ENCODE peak calls at places on chromosome 10, in seven cellular contexts. One of them, this sample, is unnamed.

GRCh38 chr10:22345301-22346086 is at the start of gene SPAG6:
- DNase-seq in NCI-H1105 treated with DMSO at 0.1 percent for 48 hours: peak; percentile 70
- DNase-seq in left lobe of liver: peak; percentile 51
- DNase-seq in caudate nucleus: peak; percentile 23
- DNase-seq in GOT3: no peak
- DNase-seq in activated gamma-delta T cell treated with anti-CD3 and anti-CD28 coated beads, Interleukin-2, amount 50 U/mL, for 16 hours: no peak
- DNase-seq in CD8-positive, alpha-beta memory T cell: peak; percentile 56
- DNase-seq in this sample: peak; percentile 48

GRCh38 chr10:30587522-30588031 is 42.0 kb downstream of the LYZL2 start:
- DNase-seq in NCI-H1105 treated with DMSO at 0.1 percent for 48 hours: no peak
- DNase-seq in left lobe of liver: peak; percentile 56
- DNase-seq in caudate nucleus: no peak
- DNase-seq in GOT3: no peak
- DNase-seq in activated gamma-delta T cell treated with anti-CD3 and anti-CD28 coated beads, Interleukin-2, amount 50 U/mL, for 16 hours: no peak
- DNase-seq in CD8-positive, alpha-beta memory T cell: no peak
- DNase-seq in this sample: no peak

GRCh38 chr10:78756604-78757442 is 311.9 kb upstream of the ZMIZ1 start:
- DNase-seq in NCI-H1105 treated with DMSO at 0.1 percent for 48 hours: no peak
- DNase-seq in left lobe of liver: peak; percentile 67
- DNase-seq in caudate nucleus: peak; percentile 95
- DNase-seq in GOT3: peak; percentile 44
- DNase-seq in activated gamma-delta T cell treated with anti-CD3 and anti-CD28 coated beads, Interleukin-2, amount 50 U/mL, for 16 hours: no peak
- DNase-seq in CD8-positive, alpha-beta memory T cell: no peak
- DNase-seq in this sample: no peak

GRCh38 chr10:5125315-5126044 is 31.3 kb downstream of the AKR1C3 start:
- DNase-seq in NCI-H1105 treated with DMSO at 0.1 percent for 48 hours: no peak
- DNase-seq in left lobe of liver: peak; percentile 84
- DNase-seq in caudate nucleus: no peak
- DNase-seq in GOT3: no peak
- DNase-seq in activated gamma-delta T cell treated with anti-CD3 and anti-CD28 coated beads, Interleukin-2, amount 50 U/mL, for 16 hours: no peak
- DNase-seq in CD8-positive, alpha-beta memory T cell: no peak
- DNase-seq in this sample: no peak

GRCh38 chr10:69958232-69958902 is 94.3 kb upstream of the MACROH2A2 start:
- DNase-seq in NCI-H1105 treated with DMSO at 0.1 percent for 48 hours: peak; percentile 24
- DNase-seq in left lobe of liver: peak; percentile 42
- DNase-seq in caudate nucleus: no peak
- DNase-seq in GOT3: no peak
- DNase-seq in activated gamma-delta T cell treated with anti-CD3 and anti-CD28 coated beads, Interleukin-2, amount 50 U/mL, for 16 hours: peak; percentile 7
- DNase-seq in CD8-positive, alpha-beta memory T cell: no peak
- DNase-seq in this sample: peak; percentile 17

GRCh38 chr10:49177391-49178355 is 10.5 kb downstream of the TMEM273 start:
- DNase-seq in NCI-H1105 treated with DMSO at 0.1 percent for 48 hours: no peak
- DNase-seq in left lobe of liver: no peak
- DNase-seq in caudate nucleus: no peak
- DNase-seq in GOT3: peak; percentile 58
- DNase-seq in activated gamma-delta T cell treated with anti-CD3 and anti-CD28 coated beads, Interleukin-2, amount 50 U/mL, for 16 hours: peak; percentile 14
- DNase-seq in CD8-positive, alpha-beta memory T cell: no peak
- DNase-seq in this sample: no peak

GRCh38 chr10:10193848-10194247 is 823.8 kb upstream of the CELF2 start:
- DNase-seq in NCI-H1105 treated with DMSO at 0.1 percent for 48 hours: no peak
- DNase-seq in left lobe of liver: no peak
- DNase-seq in caudate nucleus: no peak
- DNase-seq in GOT3: no peak
- DNase-seq in activated gamma-delta T cell treated with anti-CD3 and anti-CD28 coated beads, Interleukin-2, amount 50 U/mL, for 16 hours: no peak
- DNase-seq in CD8-positive, alpha-beta memory T cell: no peak
- DNase-seq in this sample: no peak

GRCh38 chr10:76082232-76082631 is 650.8 kb downstream of the LRMDA start:
- DNase-seq in NCI-H1105 treated with DMSO at 0.1 percent for 48 hours: no peak
- DNase-seq in left lobe of liver: no peak
- DNase-seq in caudate nucleus: no peak
- DNase-seq in GOT3: no peak
- DNase-seq in activated gamma-delta T cell treated with anti-CD3 and anti-CD28 coated beads, Interleukin-2, amount 50 U/mL, for 16 hours: no peak
- DNase-seq in CD8-positive, alpha-beta memory T cell: no peak
- DNase-seq in this sample: no peak

GRCh38 chr10:784759-785538 is 95.5 kb upstream of the DIP2C start:
- DNase-seq in NCI-H1105 treated with DMSO at 0.1 percent for 48 hours: peak; percentile 55
- DNase-seq in left lobe of liver: peak; percentile 45
- DNase-seq in caudate nucleus: peak; percentile 91
- DNase-seq in GOT3: no peak
- DNase-seq in activated gamma-delta T cell treated with anti-CD3 and anti-CD28 coated beads, Interleukin-2, amount 50 U/mL, for 16 hours: no peak
- DNase-seq in CD8-positive, alpha-beta memory T cell: no peak
- DNase-seq in this sample: no peak

GRCh38 chr10:43170491-43170890 is 32.2 kb downstream of the CSGALNACT2 start:
- DNase-seq in NCI-H1105 treated with DMSO at 0.1 percent for 48 hours: no peak
- DNase-seq in left lobe of liver: no peak
- DNase-seq in caudate nucleus: no peak
- DNase-seq in GOT3: no peak
- DNase-seq in activated gamma-delta T cell treated with anti-CD3 and anti-CD28 coated beads, Interleukin-2, amount 50 U/mL, for 16 hours: no peak
- DNase-seq in CD8-positive, alpha-beta memory T cell: no peak
- DNase-seq in this sample: no peak

GRCh38 chr10:1651280-1651975 is 85.9 kb downstream of the ADARB2 start:
- DNase-seq in NCI-H1105 treated with DMSO at 0.1 percent for 48 hours: no peak
- DNase-seq in left lobe of liver: no peak
- DNase-seq in caudate nucleus: no peak
- DNase-seq in GOT3: no peak
- DNase-seq in activated gamma-delta T cell treated with anti-CD3 and anti-CD28 coated beads, Interleukin-2, amount 50 U/mL, for 16 hours: no peak
- DNase-seq in CD8-positive, alpha-beta memory T cell: no peak
- DNase-seq in this sample: no peak

GRCh38 chr10:120970595-120971529 is 119.7 kb downstream of the WDR11 start:
- DNase-seq in NCI-H1105 treated with DMSO at 0.1 percent for 48 hours: no peak
- DNase-seq in left lobe of liver: no peak
- DNase-seq in caudate nucleus: no peak
- DNase-seq in GOT3: no peak
- DNase-seq in activated gamma-delta T cell treated with anti-CD3 and anti-CD28 coated beads, Interleukin-2, amount 50 U/mL, for 16 hours: no peak
- DNase-seq in CD8-positive, alpha-beta memory T cell: no peak
- DNase-seq in this sample: no peak

This sample was measured in NCI-H1930.